ENCODE peak calls at places on chromosomes 3 and 15, in eight cellular contexts. E, C, I, X, P, U, J and A are unnamed samples.

GRCh38 chr15:58268746-58269145 is 130.6 kb downstream of the AQP9 start:
- DNase-seq in E (no peak), X (no peak), J (no peak), U (no peak), P (no peak), I (no peak), C (no peak), A (no peak)

GRCh38 chr15:75696303-75696657 is 16.4 kb downstream of the CSPG4 start:
- DNase-seq in C (no peak), I (peak), U (peak), X (no peak), P (no peak), E (no peak), J (no peak), A (no peak)

GRCh38 chr3:52054689-52055511 is 1.5 kb downstream of the DUSP7 start:
- DNase-seq in U (peak), C (peak), I (no peak), P (no peak), E (no peak), J (no peak), X (peak), A (peak)

GRCh38 chr3:58369876-58370275 is 37.2 kb downstream of the PXK start:
- DNase-seq in U (peak), J (no peak), X (no peak), E (no peak), P (no peak), I (peak), C (no peak), A (no peak)

GRCh38 chr3:76970006-76970680 is 69.8 kb upstream of the ROBO2 start:
- DNase-seq in P (no peak), C (no peak), I (no peak), E (no peak), J (no peak), U (no peak), X (no peak), A (no peak)

GRCh38 chr3:186464424-186465093 is 79.6 kb downstream of the CRYGS start:
- DNase-seq in P (no peak), C (no peak), E (no peak), X (no peak), I (no peak), U (no peak), J (no peak), A (no peak)

GRCh38 chr3:12127366-12127765 is 31.3 kb downstream of the TIMP4 start:
- DNase-seq in J (no peak), X (no peak), I (no peak), E (no peak), U (no peak), C (no peak), P (no peak), A (no peak)

GRCh38 chr3:127953092-127953491 is 38.1 kb downstream of the KBTBD12 start:
- DNase-seq in J (no peak), X (no peak), P (no peak), C (no peak), U (no peak), E (no peak), I (no peak), A (no peak)

GRCh38 chr15:97961067-97961954 is 808 bp downstream of the ARRDC4 start:
- DNase-seq in I (peak), J (peak), E (peak), P (peak), C (peak), U (no peak), X (peak), A (peak)

GRCh38 chr3:197031315-197032285 is 2.0 kb upstream of the MELTF start:
- DNase-seq in E (no peak), U (peak), I (peak), X (peak), C (no peak), P (peak), J (peak), A (no peak)

GRCh38 chr3:115134648-115135347 is 12.3 kb downstream of the ZBTB20 start:
- DNase-seq in C (no peak), J (no peak), U (no peak), E (no peak), I (no peak), X (no peak), P (no peak), A (no peak)

GRCh38 chr3:74445541-74445940 is 168.9 kb downstream of the CNTN3 start:
- DNase-seq in P (no peak), J (no peak), U (peak), C (no peak), I (no peak), X (no peak), E (no peak), A (no peak)

GRCh38 chr3:51434746-51435323 is 43.8 kb downstream of the RBM15B start:
- DNase-seq in C (peak), E (no peak), I (peak), U (peak), X (peak), P (peak), J (peak), A (peak)

GRCh38 chr3:46971151-46971550 is 5.4 kb downstream of the CCDC12 start:
- DNase-seq in C (no peak), I (no peak), J (no peak), E (no peak), X (no peak), U (no peak), P (no peak), A (no peak)

GRCh38 chr3:152100491-152101086 is 168.1 kb upstream of the MBNL1 start:
- DNase-seq in P (no peak), J (no peak), U (no peak), X (no peak), I (peak), C (no peak), E (no peak), A (no peak)

GRCh38 chr3:128432898-128433629 is 33.6 kb downstream of the DNAJB8 start:
- DNase-seq in I (no peak), C (peak), J (peak), E (no peak), U (no peak), P (no peak), X (no peak), A (peak)

GRCh38 chr3:72818092-72818721 is 30.0 kb downstream of the SHQ1 start:
- DNase-seq in I (peak), P (peak), X (no peak), U (peak), C (no peak), J (no peak), E (no peak), A (no peak)

GRCh38 chr15:67106764-67107013 is 41.3 kb downstream of the SMAD3 start:
- DNase-seq in E (no peak), J (no peak), X (no peak), P (no peak), I (no peak), C (no peak), U (no peak), A (no peak)

GRCh38 chr3:120498947-120499346 is 48.2 kb upstream of the FSTL1 start:
- DNase-seq in C (no peak), E (no peak), X (no peak), U (peak), J (peak), P (peak), I (peak), A (no peak)

GRCh38 chr15:85929786-85930185 is 135.1 kb upstream of the KLHL25 start:
- DNase-seq in C (no peak), I (no peak), J (no peak), E (no peak), X (no peak), P (no peak), U (peak), A (no peak)

GRCh38 chr15:45268135-45268534 is 16.1 kb downstream of the SLC28A2 start:
- DNase-seq in I (peak), X (peak), U (no peak), C (peak), P (no peak), E (peak), J (peak), A (no peak)

GRCh38 chr3:65408531-65409181 is 630.1 kb downstream of the MAGI1 start:
- DNase-seq in P (no peak), C (no peak), J (no peak), E (no peak), U (no peak), I (no peak), X (no peak), A (no peak)

GRCh38 chr3:134371542-134372324 is 2.5 kb downstream of the AMOTL2 start:
- DNase-seq in J (no peak), U (peak), P (no peak), X (no peak), C (no peak), I (no peak), E (no peak), A (no peak)

GRCh38 chr15:88018865-88019626 is 237.5 kb downstream of the NTRK3 start:
- DNase-seq in P (peak), C (no peak), U (peak), I (peak), J (no peak), E (no peak), X (no peak), A (peak)

GRCh38 chr15:75138016-75138999 is 63.4 kb upstream of the C15orf39 start:
- DNase-seq in J (peak), I (no peak), C (no peak), U (peak), X (no peak), P (peak), E (no peak), A (no peak)

GRCh38 chr3:47577583-47578118 is 1.0 kb downstream of the CSPG5 start:
- DNase-seq in I (no peak), X (peak), E (peak), C (no peak), P (no peak), U (no peak), J (no peak), A (peak)

GRCh38 chr3:186287723-186288122 is 74.3 kb downstream of the DGKG start:
- DNase-seq in J (no peak), E (no peak), I (peak), P (peak), U (peak), C (no peak), X (no peak), A (no peak)

GRCh38 chr15:35774653-35775052 is 228.7 kb upstream of the DPH6 start:
- DNase-seq in E (no peak), C (no peak), X (no peak), I (no peak), U (no peak), J (no peak), P (no peak), A (no peak)

GRCh38 chr3:165855581-165855980 is 18.4 kb upstream of the BCHE start:
- DNase-seq in P (peak), C (no peak), E (no peak), J (no peak), I (peak), U (no peak), X (no peak), A (no peak)

GRCh38 chr15:62902821-62903220 is 139.7 kb upstream of the TPM1 start:
- DNase-seq in J (no peak), U (no peak), P (no peak), X (no peak), E (no peak), I (no peak), C (no peak), A (no peak)
- TF ChIP-seq CTCF in J (no peak), U (no peak), P (no peak), X (no peak), E (no peak), I (no peak), C (no peak), A (no peak)

GRCh38 chr3:34676431-34676830 is 878.0 kb downstream of the PDCD6IP start:
- DNase-seq in U (peak), C (no peak), J (no peak), P (no peak), X (no peak), I (peak), E (no peak), A (no peak)

GRCh38 chr3:34683851-34684250 is 885.4 kb downstream of the PDCD6IP start:
- DNase-seq in J (peak), I (peak), X (peak), U (peak), E (peak), C (peak), P (peak), A (peak)

GRCh38 chr3:34675383-34676120 is 877.1 kb downstream of the PDCD6IP start:
- DNase-seq in J (no peak), U (peak), P (peak), E (no peak), C (no peak), I (peak), X (no peak), A (no peak)

DNA sequence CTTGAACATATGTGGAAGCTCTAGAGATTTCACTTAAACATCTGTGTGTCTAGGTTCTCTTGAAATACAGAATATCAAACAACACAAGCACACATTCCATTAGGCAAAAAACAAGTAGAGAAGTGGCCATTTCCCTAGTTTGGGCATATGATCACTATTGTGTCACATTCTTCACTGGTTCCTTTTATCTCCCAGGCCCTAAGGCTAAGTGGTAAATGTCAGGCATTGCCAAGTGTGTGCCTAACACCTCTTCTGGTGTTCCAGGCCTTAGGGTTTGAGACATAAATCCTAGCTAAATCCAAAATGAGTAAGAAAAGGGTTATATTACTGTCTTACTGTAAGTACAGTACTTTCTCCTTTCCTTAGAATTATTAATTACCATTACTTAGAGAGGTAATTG is 880.1 kb downstream of the PDCD6IP start:
- DNase-seq in J (no peak), I (no peak), P (peak), E (no peak), X (no peak), C (no peak), U (no peak), A (no peak)
- TF ChIP-seq CTCF in J (no peak), I (no peak), P (no peak), E (no peak), X (no peak), C (no peak), U (no peak), A (no peak)

DNA sequence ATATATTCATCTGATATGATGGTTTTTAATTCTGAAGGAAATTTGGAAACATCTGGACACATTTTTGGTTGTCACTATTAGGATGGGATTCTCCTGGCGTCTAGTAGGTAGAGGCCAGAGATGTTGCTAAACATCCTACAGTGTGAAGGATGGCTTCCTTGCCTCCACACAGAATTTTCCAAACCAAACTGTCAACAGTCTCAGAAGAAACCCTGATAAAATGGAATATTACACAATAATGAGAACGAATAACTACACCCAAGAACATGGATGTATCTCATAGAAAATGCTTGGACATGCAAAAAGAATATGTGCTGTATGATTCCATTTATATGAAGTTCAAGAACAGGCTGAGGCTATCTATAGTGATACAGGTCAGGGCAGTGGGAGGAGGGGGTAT is 79.8 kb upstream of the PSMD6 start:
- DNase-seq in X (no peak), E (no peak), I (no peak), C (no peak), P (peak), U (no peak), J (no peak), A (no peak)
- TF ChIP-seq CTCF in X (no peak), E (no peak), I (no peak), C (no peak), P (no peak), U (no peak), J (no peak), A (no peak)

DNA sequence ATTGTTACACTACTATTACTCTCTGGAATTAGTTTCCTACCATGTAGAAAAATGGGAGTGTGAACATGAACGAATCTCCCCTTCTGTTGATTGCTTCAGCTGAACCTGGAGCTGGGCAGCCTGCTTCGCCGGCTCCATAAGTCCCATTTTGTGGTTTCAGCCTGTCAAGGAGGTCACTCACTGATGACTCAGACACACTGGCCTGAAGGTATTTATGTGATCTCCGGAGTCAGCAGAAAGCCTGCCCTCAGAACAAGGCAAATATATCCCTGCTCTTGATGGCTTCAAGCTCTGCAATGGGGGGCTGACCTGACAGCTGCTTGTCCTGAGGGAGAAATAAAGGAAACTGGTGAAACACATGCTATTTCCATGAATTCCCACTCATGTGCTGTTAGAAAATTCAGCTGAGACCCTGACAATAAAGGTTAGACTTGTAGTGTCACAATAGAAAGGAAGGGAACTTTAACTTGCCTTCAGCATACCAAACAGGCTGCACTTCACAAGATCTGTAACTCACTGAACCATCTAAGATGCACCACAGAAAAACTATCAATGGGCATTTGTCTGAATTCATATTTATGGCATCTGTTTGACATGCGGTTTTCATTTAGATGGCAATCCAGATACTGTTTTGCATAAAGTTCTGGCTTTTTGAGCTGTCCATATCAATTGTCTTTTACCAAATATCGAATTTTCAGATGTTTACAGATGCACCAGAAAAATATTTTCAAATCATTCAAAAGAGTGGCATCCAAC is 282.0 kb upstream of the VEPH1 start:
- DNase-seq in X (no peak), E (no peak), I (peak), J (peak), P (peak), C (no peak), U (peak), A (no peak)
- TF ChIP-seq CTCF in X (no peak), E (no peak), I (no peak), J (no peak), P (no peak), C (no peak), U (no peak), A (no peak)

DNA sequence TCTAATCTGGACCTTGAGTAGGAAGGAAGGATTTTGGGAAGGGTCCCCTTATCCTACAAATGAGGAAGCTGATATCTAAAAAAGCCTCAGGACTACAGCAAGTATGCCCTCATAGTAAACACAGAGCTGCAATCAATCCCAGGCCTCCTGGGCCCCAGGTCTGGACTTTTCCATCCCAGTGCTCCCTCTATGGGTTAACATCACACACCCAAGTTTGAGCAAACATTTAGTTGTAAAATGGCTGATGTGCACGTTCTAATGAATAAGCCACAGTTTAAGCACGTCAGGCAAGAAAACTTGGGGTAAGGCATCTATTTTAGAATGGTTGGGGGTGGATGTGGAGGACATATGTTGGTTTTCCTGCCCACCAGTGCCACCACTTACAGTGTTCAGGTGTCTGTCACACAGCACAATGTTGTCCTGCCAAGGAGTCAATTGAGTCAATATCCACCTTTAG is 44.3 kb upstream of the UBE2E1 start:
- DNase-seq in J (peak), C (no peak), E (no peak), X (peak), I (peak), P (peak), U (no peak), A (no peak)
- TF ChIP-seq CTCF in J (no peak), C (no peak), E (peak), X (no peak), I (peak), P (peak), U (peak), A (no peak)

GRCh38 chr3:119223511-119223910 is 17.2 kb downstream of the B4GALT4 start:
- DNase-seq in X (no peak), P (no peak), U (no peak), C (no peak), J (no peak), E (no peak), I (no peak), A (no peak)
- TF ChIP-seq CTCF in X (no peak), P (no peak), U (no peak), C (no peak), J (no peak), E (no peak), I (no peak), A (no peak)

GRCh38 chr3:130893240-130894129 is at the start of gene ATP2C1:
- DNase-seq in P (peak), E (peak), U (peak), I (peak), C (peak), J (peak), X (peak), A (peak)
- TF ChIP-seq CTCF in P (no peak), E (no peak), U (peak), I (peak), C (peak), J (no peak), X (no peak), A (peak)